ENCODE peak calls at places on chromosomes 1 and 21, in nine cellular contexts. One of them, this sample, is unnamed.
A peak's percentile ranks its signal among the peaks of the same experiment; 100 is the strongest.

GRCh38 chr1:25004355-25004754 is 74.3 kb upstream of the RUNX3 start:
- DNase-seq in CD4-positive, CD25-positive, alpha-beta regulatory T cell: no peak
- DNase-seq in colonic mucosa: no peak
- DNase-seq in Panc1: no peak
- DNase-seq in CD4-positive, alpha-beta memory T cell: no peak
- DNase-seq in MM.1S: no peak
- DNase-seq in mesenchymal stem cell: no peak
- DNase-seq in fibroblast of lung: no peak
- DNase-seq in Peyer's patch: no peak
- DNase-seq in this sample: no peak

GRCh38 chr1:214107322-214108096 is 119.7 kb downstream of the PROX1 start:
- DNase-seq in Peyer's patch: no peak
- DNase-seq in CD4-positive, CD25-positive, alpha-beta regulatory T cell: no peak
- DNase-seq in Panc1: no peak
- DNase-seq in MM.1S: no peak
- DNase-seq in fibroblast of lung: peak; percentile 16
- DNase-seq in CD4-positive, alpha-beta memory T cell: no peak
- DNase-seq in mesenchymal stem cell: no peak
- DNase-seq in colonic mucosa: peak; percentile 19
- DNase-seq in this sample: no peak

GRCh38 chr1:241357366-241358305 is 631 bp upstream of the RGS7 start:
- DNase-seq in CD4-positive, CD25-positive, alpha-beta regulatory T cell: no peak
- DNase-seq in CD4-positive, alpha-beta memory T cell: no peak
- DNase-seq in Panc1: no peak
- DNase-seq in Peyer's patch: no peak
- DNase-seq in MM.1S: no peak
- DNase-seq in mesenchymal stem cell: no peak
- DNase-seq in fibroblast of lung: peak; percentile 2
- DNase-seq in colonic mucosa: no peak
- DNase-seq in this sample: no peak

GRCh38 chr1:201622353-201622752 is 83.4 kb downstream of the NAV1 start:
- DNase-seq in MM.1S: no peak
- DNase-seq in colonic mucosa: no peak
- DNase-seq in Peyer's patch: no peak
- DNase-seq in CD4-positive, CD25-positive, alpha-beta regulatory T cell: no peak
- DNase-seq in fibroblast of lung: no peak
- DNase-seq in CD4-positive, alpha-beta memory T cell: no peak
- DNase-seq in Panc1: no peak
- DNase-seq in mesenchymal stem cell: no peak
- DNase-seq in this sample: no peak

GRCh38 chr1:164576311-164577271 is 17.6 kb downstream of the PBX1 start:
- DNase-seq in Peyer's patch: no peak
- DNase-seq in MM.1S: no peak
- DNase-seq in Panc1: no peak
- DNase-seq in fibroblast of lung: peak; percentile 94
- DNase-seq in colonic mucosa: no peak
- DNase-seq in mesenchymal stem cell: peak; percentile 87
- DNase-seq in CD4-positive, CD25-positive, alpha-beta regulatory T cell: no peak
- DNase-seq in CD4-positive, alpha-beta memory T cell: no peak
- DNase-seq in this sample: no peak

GRCh38 chr1:23558140-23558871 is 995 bp downstream of the ID3 start:
- DNase-seq in colonic mucosa: peak; percentile 86
- DNase-seq in CD4-positive, alpha-beta memory T cell: no peak
- DNase-seq in fibroblast of lung: no peak
- DNase-seq in Peyer's patch: peak; percentile 89
- DNase-seq in mesenchymal stem cell: peak; percentile 60
- DNase-seq in MM.1S: peak; percentile 37
- DNase-seq in Panc1: no peak
- DNase-seq in CD4-positive, CD25-positive, alpha-beta regulatory T cell: peak; percentile 56
- DNase-seq in this sample: no peak

GRCh38 chr1:202037706-202038296 is 27.4 kb downstream of the ELF3 start:
- DNase-seq in fibroblast of lung: no peak
- DNase-seq in mesenchymal stem cell: peak; percentile 53
- DNase-seq in MM.1S: no peak
- DNase-seq in colonic mucosa: no peak
- DNase-seq in CD4-positive, alpha-beta memory T cell: no peak
- DNase-seq in Peyer's patch: no peak
- DNase-seq in CD4-positive, CD25-positive, alpha-beta regulatory T cell: no peak
- DNase-seq in Panc1: no peak
- DNase-seq in this sample: no peak

GRCh38 chr1:200306954-200307754 is 102.7 kb downstream of the ZNF281 start:
- DNase-seq in Peyer's patch: no peak
- DNase-seq in CD4-positive, alpha-beta memory T cell: peak; percentile 36
- DNase-seq in colonic mucosa: no peak
- DNase-seq in CD4-positive, CD25-positive, alpha-beta regulatory T cell: peak; percentile 59
- DNase-seq in Panc1: no peak
- DNase-seq in MM.1S: peak; percentile 58
- DNase-seq in fibroblast of lung: peak; percentile 63
- DNase-seq in mesenchymal stem cell: peak; percentile 45
- DNase-seq in this sample: peak; percentile 43

GRCh38 chr1:85894651-85895050 is 186.4 kb upstream of the ZNHIT6 start:
- DNase-seq in CD4-positive, CD25-positive, alpha-beta regulatory T cell: peak; percentile 15
- DNase-seq in fibroblast of lung: peak; percentile 62
- DNase-seq in Panc1: peak; percentile 33
- DNase-seq in mesenchymal stem cell: peak; percentile 44
- DNase-seq in colonic mucosa: no peak
- DNase-seq in Peyer's patch: no peak
- DNase-seq in MM.1S: peak; percentile 60
- DNase-seq in CD4-positive, alpha-beta memory T cell: no peak
- DNase-seq in this sample: no peak

GRCh38 chr21:38957575-38958340 is 152.0 kb downstream of the ETS2 start:
- DNase-seq in CD4-positive, alpha-beta memory T cell: no peak
- DNase-seq in CD4-positive, CD25-positive, alpha-beta regulatory T cell: no peak
- DNase-seq in fibroblast of lung: no peak
- DNase-seq in Peyer's patch: peak; percentile 40
- DNase-seq in colonic mucosa: no peak
- DNase-seq in MM.1S: no peak
- DNase-seq in Panc1: no peak
- DNase-seq in mesenchymal stem cell: no peak
- DNase-seq in this sample: no peak

GRCh38 chr1:206508956-206509355 is 1.6 kb downstream of the RASSF5 start:
- DNase-seq in Peyer's patch: peak; percentile 38
- DNase-seq in fibroblast of lung: peak; percentile 68
- DNase-seq in Panc1: no peak
- DNase-seq in MM.1S: no peak
- DNase-seq in colonic mucosa: no peak
- DNase-seq in CD4-positive, CD25-positive, alpha-beta regulatory T cell: no peak
- DNase-seq in mesenchymal stem cell: peak; percentile 42
- DNase-seq in CD4-positive, alpha-beta memory T cell: no peak
- DNase-seq in this sample: no peak

GRCh38 chr1:174448964-174449363 is 1.2 kb downstream of the GPR52 start:
- DNase-seq in Peyer's patch: no peak
- DNase-seq in Panc1: no peak
- DNase-seq in MM.1S: no peak
- DNase-seq in mesenchymal stem cell: no peak
- DNase-seq in CD4-positive, alpha-beta memory T cell: no peak
- DNase-seq in CD4-positive, CD25-positive, alpha-beta regulatory T cell: no peak
- DNase-seq in colonic mucosa: no peak
- DNase-seq in fibroblast of lung: peak; percentile 81
- DNase-seq in this sample: no peak

GRCh38 chr1:67572594-67573221 is 112.3 kb upstream of the GADD45A start:
- DNase-seq in colonic mucosa: peak; percentile 84
- DNase-seq in mesenchymal stem cell: no peak
- DNase-seq in CD4-positive, CD25-positive, alpha-beta regulatory T cell: no peak
- DNase-seq in fibroblast of lung: no peak
- DNase-seq in CD4-positive, alpha-beta memory T cell: no peak
- DNase-seq in Panc1: no peak
- DNase-seq in MM.1S: no peak
- DNase-seq in Peyer's patch: peak; percentile 87
- DNase-seq in this sample: no peak
- H3K27ac ChIP-seq in colonic mucosa: peak overlapping the region; percentile 50
- H3K27ac ChIP-seq in mesenchymal stem cell: no peak overlapping the region
- H3K27ac ChIP-seq in CD4-positive, CD25-positive, alpha-beta regulatory T cell: no peak overlapping the region
- H3K27ac ChIP-seq in fibroblast of lung: no peak overlapping the region
- H3K27ac ChIP-seq in CD4-positive, alpha-beta memory T cell: no peak overlapping the region
- H3K27ac ChIP-seq in Panc1: peak overlapping the region; percentile 95
- H3K27ac ChIP-seq in MM.1S: no peak overlapping the region
- H3K27ac ChIP-seq in Peyer's patch: no peak overlapping the region
- H3K27ac ChIP-seq in this sample: no peak overlapping the region

GRCh38 chr1:110566836-110567235 is 39.3 kb downstream of the KCNA2 start:
- DNase-seq in fibroblast of lung: no peak
- DNase-seq in Panc1: no peak
- DNase-seq in MM.1S: no peak
- DNase-seq in mesenchymal stem cell: no peak
- DNase-seq in CD4-positive, CD25-positive, alpha-beta regulatory T cell: no peak
- DNase-seq in Peyer's patch: no peak
- DNase-seq in colonic mucosa: no peak
- DNase-seq in CD4-positive, alpha-beta memory T cell: no peak
- DNase-seq in this sample: no peak
- H3K27ac ChIP-seq in fibroblast of lung: no peak overlapping the region
- H3K27ac ChIP-seq in Panc1: no peak overlapping the region
- H3K27ac ChIP-seq in MM.1S: no peak overlapping the region
- H3K27ac ChIP-seq in mesenchymal stem cell: no peak overlapping the region
- H3K27ac ChIP-seq in CD4-positive, CD25-positive, alpha-beta regulatory T cell: no peak overlapping the region
- H3K27ac ChIP-seq in Peyer's patch: no peak overlapping the region
- H3K27ac ChIP-seq in colonic mucosa: no peak overlapping the region
- H3K27ac ChIP-seq in CD4-positive, alpha-beta memory T cell: no peak overlapping the region
- H3K27ac ChIP-seq in this sample: no peak overlapping the region

GRCh38 chr1:34037109-34037508 is 127.9 kb downstream of the CSMD2 start:
- DNase-seq in fibroblast of lung: no peak
- DNase-seq in colonic mucosa: no peak
- DNase-seq in CD4-positive, alpha-beta memory T cell: no peak
- DNase-seq in mesenchymal stem cell: no peak
- DNase-seq in Peyer's patch: no peak
- DNase-seq in CD4-positive, CD25-positive, alpha-beta regulatory T cell: no peak
- DNase-seq in MM.1S: no peak
- DNase-seq in Panc1: no peak
- DNase-seq in this sample: no peak

GRCh38 chr1:34028381-34029055 is 136.5 kb downstream of the CSMD2 start:
- DNase-seq in fibroblast of lung: no peak
- DNase-seq in Panc1: no peak
- DNase-seq in colonic mucosa: no peak
- DNase-seq in mesenchymal stem cell: no peak
- DNase-seq in CD4-positive, CD25-positive, alpha-beta regulatory T cell: no peak
- DNase-seq in CD4-positive, alpha-beta memory T cell: no peak
- DNase-seq in MM.1S: no peak
- DNase-seq in Peyer's patch: no peak
- DNase-seq in this sample: no peak

GRCh38 chr1:34029525-34029924 is 135.5 kb downstream of the CSMD2 start:
- DNase-seq in Peyer's patch: no peak
- DNase-seq in colonic mucosa: no peak
- DNase-seq in CD4-positive, CD25-positive, alpha-beta regulatory T cell: no peak
- DNase-seq in MM.1S: no peak
- DNase-seq in fibroblast of lung: no peak
- DNase-seq in mesenchymal stem cell: no peak
- DNase-seq in Panc1: no peak
- DNase-seq in CD4-positive, alpha-beta memory T cell: peak; percentile 0
- DNase-seq in this sample: no peak

GRCh38 chr1:34037856-34038255 is 127.2 kb downstream of the CSMD2 start:
- DNase-seq in fibroblast of lung: no peak
- DNase-seq in CD4-positive, alpha-beta memory T cell: no peak
- DNase-seq in colonic mucosa: no peak
- DNase-seq in Peyer's patch: no peak
- DNase-seq in CD4-positive, CD25-positive, alpha-beta regulatory T cell: no peak
- DNase-seq in mesenchymal stem cell: no peak
- DNase-seq in MM.1S: no peak
- DNase-seq in Panc1: no peak
- DNase-seq in this sample: no peak

GRCh38 chr1:34034029-34034428 is 131.0 kb downstream of the CSMD2 start:
- DNase-seq in mesenchymal stem cell: no peak
- DNase-seq in CD4-positive, CD25-positive, alpha-beta regulatory T cell: no peak
- DNase-seq in fibroblast of lung: no peak
- DNase-seq in colonic mucosa: no peak
- DNase-seq in CD4-positive, alpha-beta memory T cell: no peak
- DNase-seq in Peyer's patch: no peak
- DNase-seq in MM.1S: no peak
- DNase-seq in Panc1: no peak
- DNase-seq in this sample: no peak
- H3K27ac ChIP-seq in mesenchymal stem cell: no peak overlapping the region
- H3K27ac ChIP-seq in CD4-positive, CD25-positive, alpha-beta regulatory T cell: no peak overlapping the region
- H3K27ac ChIP-seq in fibroblast of lung: no peak overlapping the region
- H3K27ac ChIP-seq in colonic mucosa: no peak overlapping the region
- H3K27ac ChIP-seq in CD4-positive, alpha-beta memory T cell: no peak overlapping the region
- H3K27ac ChIP-seq in Peyer's patch: no peak overlapping the region
- H3K27ac ChIP-seq in MM.1S: no peak overlapping the region
- H3K27ac ChIP-seq in Panc1: no peak overlapping the region
- H3K27ac ChIP-seq in this sample: no peak overlapping the region

GRCh38 chr1:183414365-183414764 is 3.8 kb downstream of the NMNAT2 start:
- DNase-seq in colonic mucosa: no peak
- DNase-seq in CD4-positive, alpha-beta memory T cell: no peak
- DNase-seq in CD4-positive, CD25-positive, alpha-beta regulatory T cell: no peak
- DNase-seq in Peyer's patch: no peak
- DNase-seq in fibroblast of lung: no peak
- DNase-seq in mesenchymal stem cell: no peak
- DNase-seq in MM.1S: no peak
- DNase-seq in Panc1: no peak
- DNase-seq in this sample: no peak

GRCh38 chr1:183419399-183419798 is 1.2 kb upstream of the NMNAT2 start:
- DNase-seq in MM.1S: no peak
- DNase-seq in CD4-positive, alpha-beta memory T cell: no peak
- DNase-seq in mesenchymal stem cell: no peak
- DNase-seq in Peyer's patch: no peak
- DNase-seq in Panc1: no peak
- DNase-seq in colonic mucosa: no peak
- DNase-seq in CD4-positive, CD25-positive, alpha-beta regulatory T cell: no peak
- DNase-seq in fibroblast of lung: no peak
- DNase-seq in this sample: no peak

GRCh38 chr1:183418696-183419095 is 516 bp upstream of the NMNAT2 start:
- DNase-seq in CD4-positive, CD25-positive, alpha-beta regulatory T cell: no peak
- DNase-seq in MM.1S: no peak
- DNase-seq in fibroblast of lung: no peak
- DNase-seq in CD4-positive, alpha-beta memory T cell: no peak
- DNase-seq in Peyer's patch: no peak
- DNase-seq in mesenchymal stem cell: no peak
- DNase-seq in colonic mucosa: no peak
- DNase-seq in Panc1: no peak
- DNase-seq in this sample: no peak

GRCh38 chr1:183416850-183417690 is 1.1 kb downstream of the NMNAT2 start:
- DNase-seq in MM.1S: no peak
- DNase-seq in Panc1: no peak
- DNase-seq in CD4-positive, CD25-positive, alpha-beta regulatory T cell: peak; percentile 36
- DNase-seq in fibroblast of lung: peak; percentile 57
- DNase-seq in colonic mucosa: peak; percentile 46
- DNase-seq in CD4-positive, alpha-beta memory T cell: peak; percentile 27
- DNase-seq in Peyer's patch: peak; percentile 55
- DNase-seq in mesenchymal stem cell: peak; percentile 68
- DNase-seq in this sample: peak; percentile 42

DNA sequence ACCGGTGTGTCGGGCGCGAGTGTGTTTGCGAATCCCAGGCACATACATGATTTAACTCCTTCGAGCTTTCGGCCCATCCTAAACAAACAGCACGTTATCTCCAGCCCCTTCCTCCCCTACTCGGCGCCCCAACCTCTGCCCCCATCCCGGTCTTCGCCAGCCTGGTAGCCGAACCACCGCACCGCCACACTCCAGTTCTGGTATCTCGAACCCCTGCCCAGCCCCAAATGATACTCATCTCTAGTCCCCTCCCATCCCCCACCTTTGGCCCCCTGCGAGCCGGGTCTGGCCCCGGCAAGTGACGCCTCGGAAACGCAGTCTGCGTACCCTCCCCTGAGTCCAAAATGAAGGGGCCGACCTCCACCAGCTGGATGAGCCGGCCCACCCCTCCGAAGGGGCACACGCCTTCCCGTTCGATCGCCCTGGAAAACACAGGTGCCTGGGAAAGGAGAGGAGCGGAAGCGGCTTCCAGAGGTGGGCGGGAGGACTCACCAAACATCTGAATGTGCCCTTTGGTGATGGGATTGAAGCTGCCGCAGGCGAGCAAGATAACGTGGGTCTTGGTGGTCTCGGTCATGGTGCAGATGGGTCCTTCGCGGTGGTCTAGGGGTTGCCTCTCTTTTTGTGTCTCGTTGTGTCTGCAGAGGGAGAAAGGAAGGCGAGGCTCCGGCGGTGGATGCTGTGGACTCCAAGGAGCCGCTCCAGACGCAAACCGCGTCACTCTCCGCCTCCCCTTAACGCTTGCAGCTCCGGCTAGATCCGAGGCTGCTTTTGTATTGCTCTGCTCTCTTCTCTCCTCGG is at the start of gene NMNAT2:
- DNase-seq in colonic mucosa: no peak
- DNase-seq in MM.1S: no peak
- DNase-seq in CD4-positive, alpha-beta memory T cell: no peak
- DNase-seq in mesenchymal stem cell: peak; percentile 26
- DNase-seq in Peyer's patch: no peak
- DNase-seq in fibroblast of lung: peak; percentile 16
- DNase-seq in CD4-positive, CD25-positive, alpha-beta regulatory T cell: no peak
- DNase-seq in Panc1: no peak
- DNase-seq in this sample: no peak
- H3K27ac ChIP-seq in colonic mucosa: no peak within 1 kb of the TSS
- H3K27ac ChIP-seq in MM.1S: no peak within 1 kb of the TSS
- H3K27ac ChIP-seq in CD4-positive, alpha-beta memory T cell: no peak within 1 kb of the TSS
- H3K27ac ChIP-seq in mesenchymal stem cell: no peak within 1 kb of the TSS
- H3K27ac ChIP-seq in Peyer's patch: no peak within 1 kb of the TSS
- H3K27ac ChIP-seq in fibroblast of lung: no peak within 1 kb of the TSS
- H3K27ac ChIP-seq in CD4-positive, CD25-positive, alpha-beta regulatory T cell: no peak within 1 kb of the TSS
- H3K27ac ChIP-seq in Panc1: no peak within 1 kb of the TSS
- H3K27ac ChIP-seq in this sample: no peak within 1 kb of the TSS